ENCODE peak calls at places on chromosome 3, in eight cellular contexts. R is BE2C, B is kidney, H is PC-3, X is cardiac muscle cell, P is adipocyte, K is upper lobe of right lung, V is IMR-90. C is an unnamed sample.

GRCh38 chr3:62567097-62568021 is 194.0 kb upstream of the FEZF2 start:
- DNase-seq in R (no peak), B (no peak), H (no peak), X (peak; percentile 90), P (peak; percentile 71), K (peak; percentile 69), V (peak; percentile 79), C (peak; percentile 80)

GRCh38 chr3:99269606-99270355 is 368.3 kb upstream of the DCBLD2 start:
- DNase-seq in R (no peak), B (no peak), H (no peak), X (peak; percentile 62), P (peak; percentile 72), K (no peak), V (no peak), C (peak; percentile 2)

GRCh38 chr3:42747581-42747980 is 25.5 kb downstream of the CCDC13 start:
- DNase-seq in R (no peak), B (no peak), H (no peak), X (no peak), P (no peak), K (no peak), V (no peak), C (no peak)

GRCh38 chr3:30644615-30645014 is 38.2 kb downstream of the TGFBR2 start:
- DNase-seq in R (no peak), B (no peak), H (peak; percentile 35), X (peak; percentile 77), P (peak; percentile 66), K (no peak), V (peak; percentile 79), C (peak; percentile 7)

GRCh38 chr3:34024447-34025240 is 226.2 kb downstream of the PDCD6IP start:
- DNase-seq in R (no peak), B (no peak), H (no peak), X (no peak), P (no peak), K (no peak), V (no peak), C (peak; percentile 17)

GRCh38 chr3:116423945-116424344 is 21.3 kb downstream of the LSAMP start:
- DNase-seq in R (no peak), B (no peak), H (no peak), X (no peak), P (no peak), K (no peak), V (peak; percentile 23), C (no peak)

GRCh38 chr3:45904931-45905330 is 18.6 kb downstream of the CCR9 start:
- DNase-seq in R (no peak), B (no peak), H (no peak), X (no peak), P (no peak), K (no peak), V (no peak), C (no peak)

GRCh38 chr3:36135863-36136262 is 244.4 kb upstream of the STAC start:
- DNase-seq in R (no peak), B (no peak), H (no peak), X (no peak), P (no peak), K (no peak), V (no peak), C (no peak)

GRCh38 chr3:192884831-192885356 is 32.8 kb downstream of the MB21D2 start:
- DNase-seq in R (no peak), B (no peak), H (peak; percentile 92), X (peak; percentile 40), P (no peak), K (no peak), V (peak; percentile 72), C (no peak)

GRCh38 chr3:25468866-25469319 is 40.8 kb downstream of the RARB start:
- DNase-seq in R (peak; percentile 9), B (peak; percentile 93), H (no peak), X (peak; percentile 87), P (peak; percentile 92), K (no peak), V (no peak), C (peak; percentile 70)

GRCh38 chr3:12379640-12380407 is 91.0 kb downstream of the PPARG start:
- DNase-seq in R (no peak), B (no peak), H (no peak), X (no peak), P (no peak), K (no peak), V (no peak), C (no peak)

GRCh38 chr3:12076021-12076420 is 71.8 kb downstream of the SYN2 start:
- DNase-seq in R (no peak), B (no peak), H (no peak), X (no peak), P (no peak), K (no peak), V (no peak), C (no peak)

GRCh38 chr3:24586920-24587319 is 92.3 kb upstream of the THRB start:
- DNase-seq in R (no peak), B (no peak), H (no peak), X (no peak), P (no peak), K (no peak), V (no peak), C (no peak)

GRCh38 chr3:33993631-33994030 is 195.2 kb downstream of the PDCD6IP start:
- DNase-seq in R (no peak), B (no peak), H (no peak), X (no peak), P (no peak), K (no peak), V (peak; percentile 47), C (no peak)

GRCh38 chr3:113832477-113833164 is 6.0 kb upstream of the GRAMD1C start:
- DNase-seq in R (no peak), B (no peak), H (no peak), X (peak; percentile 38), P (no peak), K (no peak), V (no peak), C (no peak)

GRCh38 chr3:8970971-8971589 is 7.8 kb upstream of the RAD18 start:
- DNase-seq in R (peak; percentile 44), B (no peak), H (peak; percentile 86), X (peak; percentile 77), P (peak; percentile 84), K (no peak), V (peak; percentile 63), C (peak; percentile 59)

GRCh38 chr3:69690-70089 is 126.9 kb upstream of the CHL1 start:
- DNase-seq in R (no peak), B (no peak), H (no peak), X (peak; percentile 9), P (peak; percentile 26), K (no peak), V (no peak), C (no peak)

GRCh38 chr3:23840521-23840920 is 34.8 kb downstream of the UBE2E1 start:
- DNase-seq in R (no peak), B (no peak), H (no peak), X (no peak), P (no peak), K (no peak), V (no peak), C (peak; percentile 15)

GRCh38 chr3:39541917-39542329 is 74.4 kb downstream of the MOBP start:
- DNase-seq in R (no peak), B (no peak), H (peak; percentile 64), X (peak; percentile 50), P (peak; percentile 74), K (no peak), V (peak; percentile 8), C (peak; percentile 3)

GRCh38 chr3:104992618-104993017 is 374.1 kb upstream of the ALCAM start:
- DNase-seq in R (peak; percentile 50), B (no peak), H (no peak), X (no peak), P (no peak), K (no peak), V (no peak), C (no peak)

GRCh38 chr3:113495035-113495434 is 19.9 kb downstream of the SPICE1 start:
- DNase-seq in R (peak; percentile 10), B (no peak), H (peak; percentile 78), X (peak; percentile 50), P (peak; percentile 58), K (no peak), V (peak; percentile 44), C (peak; percentile 48)

GRCh38 chr3:133775835-133776234 is 29.6 kb downstream of the TF start:
- DNase-seq in R (no peak), B (no peak), H (no peak), X (no peak), P (no peak), K (no peak), V (no peak), C (no peak)

GRCh38 chr3:60609446-60609845 is 641.8 kb downstream of the FHIT start:
- DNase-seq in R (no peak), B (no peak), H (peak; percentile 35), X (no peak), P (no peak), K (no peak), V (no peak), C (no peak)

GRCh38 chr3:177134811-177135210 is 62.5 kb downstream of the TBL1XR1 start:
- DNase-seq in R (no peak), B (no peak), H (no peak), X (no peak), P (no peak), K (no peak), V (no peak), C (no peak)
- H3K36me3 ChIP-seq in R (peaks cover 21% of the 10 kb centered on the region), B (no peaks in the 10 kb centered on the region), H (peaks cover 12% of the 10 kb centered on the region), X (no peaks in the 10 kb centered on the region), P (peaks cover 5% of the 10 kb centered on the region), K (peaks cover 3% of the 10 kb centered on the region), V (peaks cover 1% of the 10 kb centered on the region), C (no peaks in the 10 kb centered on the region)

GRCh38 chr3:191795196-191795595 is 334.2 kb downstream of the PYDC2 start:
- DNase-seq in R (no peak), B (no peak), H (peak; percentile 33), X (no peak), P (no peak), K (no peak), V (no peak), C (no peak)

GRCh38 chr3:191790934-191791333 is 330.0 kb downstream of the PYDC2 start:
- DNase-seq in R (no peak), B (no peak), H (no peak), X (no peak), P (no peak), K (no peak), V (no peak), C (no peak)

GRCh38 chr3:191792580-191792979 is 331.6 kb downstream of the PYDC2 start:
- DNase-seq in R (no peak), B (no peak), H (peak; percentile 8), X (no peak), P (no peak), K (no peak), V (no peak), C (no peak)
- H3K9me3 ChIP-seq in R (no peaks in the 10 kb centered on the region), B (no peaks in the 10 kb centered on the region), H (no peaks in the 10 kb centered on the region), X (no peaks in the 10 kb centered on the region), P (peaks cover 2% of the 10 kb centered on the region), K (no peaks in the 10 kb centered on the region), V (peaks cover 8% of the 10 kb centered on the region), C (no peaks in the 10 kb centered on the region)

GRCh38 chr3:172288625-172289024 is 159.6 kb downstream of the GHSR start:
- DNase-seq in R (peak; percentile 19), B (no peak), H (no peak), X (no peak), P (no peak), K (no peak), V (no peak), C (no peak)
- H3K36me3 ChIP-seq in R (no peaks in the 10 kb centered on the region), B (no peaks in the 10 kb centered on the region), H (peaks cover 32% of the 10 kb centered on the region), X (no peaks in the 10 kb centered on the region), P (peaks cover 87% of the 10 kb centered on the region), K (peaks cover 51% of the 10 kb centered on the region), V (peaks cover 38% of the 10 kb centered on the region), C (no peaks in the 10 kb centered on the region)

DNA sequence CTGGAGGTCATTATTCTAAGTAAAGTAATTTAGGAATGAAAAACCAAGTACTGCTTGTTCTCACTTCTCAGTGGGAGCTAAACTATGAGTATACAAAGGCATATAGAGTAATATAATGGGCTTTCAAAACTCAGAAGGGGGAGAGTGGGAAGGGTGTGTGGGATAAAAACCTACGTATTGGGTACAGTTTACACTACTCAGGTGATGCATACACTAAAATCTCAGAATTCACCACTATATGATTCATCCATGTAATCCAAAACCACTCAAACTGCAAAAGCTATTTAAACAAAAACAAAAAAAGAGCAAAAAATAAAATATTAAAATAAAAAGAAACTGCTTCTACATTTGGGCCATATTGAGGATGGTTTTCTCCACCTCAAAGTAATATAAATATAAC is 623.3 kb downstream of the NSUN3 start:
- DNase-seq in R (no peak), B (no peak), H (peak; percentile 38), X (no peak), P (no peak), K (no peak), V (no peak), C (no peak)
- H3K9me3 ChIP-seq in R (no peaks in the 10 kb centered on the region), B (no peaks in the 10 kb centered on the region), H (no peaks in the 10 kb centered on the region), X (no peaks in the 10 kb centered on the region), P (peaks cover 6% of the 10 kb centered on the region), K (peaks cover 4% of the 10 kb centered on the region), V (no peaks in the 10 kb centered on the region), C (no peaks in the 10 kb centered on the region)

C was measured in thyroid gland.